ENCODE peak calls at places on chromosomes 6 and 20, in six cellular contexts. V, Q, F, I, T and W are unnamed samples.

GRCh38 chr6:72267470-72267869 is 354.4 kb upstream of the KCNQ5 start:
- DNase-seq in Q (no peak), I (no peak), T (no peak), V (no peak), F (no peak), W (no peak)

GRCh38 chr6:140069576-140069975 is 695.1 kb upstream of the CITED2 start:
- DNase-seq in V (no peak), Q (no peak), T (no peak), I (no peak), F (no peak), W (no peak)

GRCh38 chr6:33575211-33575610 is 4.9 kb downstream of the BAK1 start:
- DNase-seq in V (no peak), T (no peak), F (no peak), Q (peak; percentile 38), I (no peak), W (no peak)

GRCh38 chr20:31675828-31676533 is 38.3 kb downstream of the COX4I2 start:
- DNase-seq in F (no peak), I (no peak), T (peak; percentile 73), Q (no peak), V (no peak), W (no peak)

GRCh38 chr6:33585403-33586107 is 5.5 kb upstream of the BAK1 start:
- DNase-seq in Q (peak; percentile 72), T (peak; percentile 92), V (no peak), I (peak; percentile 64), F (peak; percentile 87), W (peak; percentile 85)

GRCh38 chr6:21769405-21769851 is 175.9 kb downstream of the SOX4 start:
- DNase-seq in I (no peak), V (no peak), F (no peak), T (no peak), Q (no peak), W (no peak)

GRCh38 chr6:30810813-30811329 is 66.5 kb upstream of the IER3 start:
- DNase-seq in Q (peak; percentile 64), T (peak; percentile 90), V (no peak), I (no peak), F (no peak), W (peak; percentile 19)

GRCh38 chr6:89051725-89052124 is 28.8 kb upstream of the PNRC1 start:
- DNase-seq in V (no peak), Q (no peak), I (no peak), T (peak; percentile 14), F (no peak), W (no peak)